ENCODE peak calls at places on chromosomes 5 and 9, in four cellular contexts. A is tibial artery, I is fibroblast of lung, C is IMR-90. J is an unnamed sample.

GRCh38 chr5:132277971-132278964 is 15.9 kb upstream of the SLC22A4 start:
- DNase-seq in A (no peak), C (no peak), I (no peak), J (no peak)

GRCh38 chr5:141032626-141033025 is 18.5 kb upstream of the PCDHB1 start:
- DNase-seq in I (no peak), C (no peak), A (no peak), J (no peak)

GRCh38 chr9:74804018-74804385 is 83.7 kb downstream of the TRPM6 start:
- DNase-seq in A (no peak), I (no peak), C (no peak), J (no peak)

GRCh38 chr5:28012538-28012937 is 974.2 kb upstream of the CDH9 start:
- DNase-seq in A (no peak), I (no peak), C (no peak), J (peak)

GRCh38 chr9:129220771-129221170 is 42.7 kb upstream of the IER5L start:
- DNase-seq in C (no peak), A (no peak), I (no peak), J (no peak)

GRCh38 chr9:138075961-138076649 is 198.5 kb downstream of the CACNA1B start:
- DNase-seq in A (peak), I (no peak), C (no peak), J (no peak)

GRCh38 chr5:154202379-154203260 is 12.1 kb downstream of the GALNT10 start:
- DNase-seq in I (no peak), A (no peak), C (no peak), J (no peak)

GRCh38 chr9:136537896-136538598 is 7.8 kb downstream of the NOTCH1 start:
- DNase-seq in A (no peak), I (peak), C (peak), J (no peak)

GRCh38 chr5:59209758-59210359 is 627.0 kb downstream of the RAB3C start:
- DNase-seq in C (peak), I (peak), A (no peak), J (no peak)

GRCh38 chr9:6024035-6024554 is 8.7 kb upstream of the RANBP6 start:
- DNase-seq in I (peak), A (no peak), C (no peak), J (peak)

GRCh38 chr5:154214236-154215106 is 23.9 kb downstream of the GALNT10 start:
- DNase-seq in A (no peak), I (peak), C (peak), J (no peak)

GRCh38 chr5:9932770-9933169 is 302.6 kb upstream of the TAS2R1 start:
- DNase-seq in I (peak), A (no peak), C (peak), J (no peak)

GRCh38 chr5:149674686-149675085 is 55.4 kb upstream of the PPARGC1B start:
- DNase-seq in C (no peak), I (no peak), A (no peak), J (no peak)

GRCh38 chr5:15252331-15252730 is 247.6 kb upstream of the FBXL7 start:
- DNase-seq in A (no peak), C (peak), I (no peak), J (no peak)

GRCh38 chr5:34412769-34413168 is 243.4 kb upstream of the RAI14 start:
- DNase-seq in C (peak), I (peak), A (no peak), J (peak)

GRCh38 chr9:18359335-18359734 is 114.6 kb upstream of the ADAMTSL1 start:
- DNase-seq in A (no peak), C (peak), I (peak), J (no peak)

GRCh38 chr5:16970826-16971225 is 34.7 kb upstream of the MYO10 start:
- DNase-seq in C (peak), A (no peak), I (no peak), J (no peak)

GRCh38 chr5:132089363-132089762 is 15.8 kb downstream of the CSF2 start:
- DNase-seq in C (no peak), I (no peak), A (peak), J (no peak)

GRCh38 chr9:36315283-36315682 is 57.0 kb upstream of the GNE start:
- DNase-seq in C (no peak), I (no peak), A (no peak), J (no peak)

GRCh38 chr5:131976414-131977211 is 31.1 kb upstream of the MEIKIN start:
- DNase-seq in A (no peak), C (no peak), I (no peak), J (no peak)

GRCh38 chr5:89069591-89069990 is 186.6 kb upstream of the MEF2C start:
- DNase-seq in C (no peak), I (no peak), A (no peak), J (no peak)

GRCh38 chr9:135947582-135947981 is 13.6 kb downstream of the UBAC1 start:
- DNase-seq in A (no peak), I (no peak), C (no peak), J (no peak)

GRCh38 chr5:5419291-5420210 is 2.9 kb upstream of the ICE1 start:
- DNase-seq in C (peak), A (no peak), I (peak), J (no peak)

GRCh38 chr9:136863623-136864273 is 2.4 kb downstream of the EDF1 start:
- DNase-seq in A (no peak), I (no peak), C (no peak), J (no peak)

GRCh38 chr5:175387144-175387543 is 56.8 kb downstream of the DRD1 start:
- DNase-seq in C (no peak), I (no peak), A (no peak), J (no peak)

GRCh38 chr5:60487885-60488425 is 212.0 kb downstream of the DEPDC1B start:
- DNase-seq in I (peak), A (no peak), C (no peak), J (no peak)

GRCh38 chr5:140175367-140176027 is 509 bp downstream of the CYSTM1 start:
- DNase-seq in A (peak), I (peak), C (peak), J (peak)

GRCh38 chr5:62256161-62257017 is 49.6 kb upstream of the KIF2A start:
- DNase-seq in I (no peak), C (no peak), A (no peak), J (peak)

GRCh38 chr5:133552925-133553525 is 59.3 kb downstream of the FSTL4 start:
- DNase-seq in C (peak), A (no peak), I (peak), J (peak)

GRCh38 chr9:100472725-100473261 is at the start of gene TMEFF1:
- DNase-seq in A (no peak), C (peak), I (no peak), J (peak)

DNA sequence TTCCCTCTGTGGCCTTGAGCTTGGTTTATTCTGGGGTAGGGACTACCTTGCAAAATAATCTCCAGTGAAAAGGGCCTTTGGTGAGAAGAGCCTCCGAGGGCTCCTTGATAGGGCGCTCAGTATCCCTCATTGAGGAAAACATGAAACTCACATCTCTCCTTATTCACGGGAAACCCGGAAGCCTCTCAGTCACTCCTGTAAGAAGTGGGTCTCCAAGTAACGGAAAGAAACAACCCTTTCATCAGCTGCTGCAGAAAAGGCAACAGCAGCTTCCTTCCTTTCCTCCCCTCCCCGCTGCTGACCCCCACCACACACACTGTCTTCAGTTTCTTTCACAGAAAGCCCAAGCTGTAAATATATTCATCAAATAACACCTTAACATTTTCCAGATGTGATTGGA is 81.5 kb downstream of the C9orf152 start:
- DNase-seq in A (no peak), C (no peak), I (no peak), J (peak)
- H3K4me3 ChIP-seq in A (peak), C (peak), I (peak), J (peak)

GRCh38 chr5:146945722-146946121 is 67.2 kb upstream of the PPP2R2B start:
- DNase-seq in C (no peak), I (no peak), A (no peak), J (no peak)
- H3K4me3 ChIP-seq in C (no peak), I (no peak), A (no peak), J (no peak)

GRCh38 chr5:1535646-1536045 is 11.9 kb upstream of the LPCAT1 start:
- DNase-seq in A (no peak), I (no peak), C (no peak), J (peak)

GRCh38 chr5:1538276-1538675 is 14.5 kb upstream of the LPCAT1 start:
- DNase-seq in I (no peak), C (no peak), A (peak), J (no peak)

GRCh38 chr5:1537166-1538154 is 13.7 kb upstream of the LPCAT1 start:
- DNase-seq in I (no peak), C (no peak), A (no peak), J (no peak)

GRCh38 chr5:1538741-1539392 is 15.1 kb upstream of the LPCAT1 start:
- DNase-seq in I (no peak), C (no peak), A (peak), J (no peak)

DNA sequence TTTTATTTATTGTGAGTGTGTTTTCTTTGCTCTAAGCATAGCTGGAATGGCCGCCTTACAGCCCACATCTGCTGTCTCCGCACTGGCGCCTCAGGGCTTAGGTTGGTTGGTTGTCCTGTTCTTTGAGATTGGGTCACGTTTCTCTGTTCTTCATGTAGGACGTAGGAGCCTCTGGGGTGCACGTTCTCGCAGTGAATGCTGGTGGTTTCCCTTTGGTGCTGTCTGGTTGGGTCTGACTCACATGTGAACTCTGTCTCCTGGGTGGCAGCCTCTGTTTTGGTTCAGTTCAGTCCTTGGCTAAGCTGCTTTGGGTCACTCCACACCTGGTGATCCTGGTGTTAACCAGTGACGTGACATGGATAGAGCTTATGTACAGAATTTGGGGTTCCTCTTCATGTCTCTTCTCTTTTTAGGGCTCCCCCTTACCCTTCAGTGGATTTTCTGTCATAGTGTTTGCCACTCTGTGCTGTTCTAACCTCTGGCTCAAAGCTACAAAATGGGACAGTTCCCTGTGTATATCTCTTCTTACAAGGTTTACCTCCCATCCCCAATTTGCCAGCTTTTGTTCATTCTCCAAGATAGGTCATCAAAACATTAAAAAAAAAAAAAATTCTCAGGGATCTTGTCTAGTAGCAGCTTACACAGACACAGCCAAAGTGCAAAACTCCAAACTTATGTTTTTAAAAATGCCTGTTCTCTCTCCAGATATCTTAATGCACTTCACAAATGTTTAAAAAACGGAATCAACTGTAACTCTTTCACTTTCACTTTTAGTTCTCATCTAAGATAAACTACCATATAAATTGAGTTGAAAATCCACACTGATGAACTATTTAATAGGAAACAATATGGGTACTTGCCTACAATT is 12.8 kb upstream of the LPCAT1 start:
- DNase-seq in A (peak), C (peak), I (no peak), J (peak)
- H3K4me3 ChIP-seq in A (peak), C (no peak), I (peak), J (peak)

GRCh38 chr9:96022445-96023031 is 147.0 kb downstream of the ERCC6L2 start:
- DNase-seq in C (no peak), A (no peak), I (no peak), J (no peak)
- H3K4me3 ChIP-seq in C (no peak), A (peak), I (no peak), J (no peak)

DNA sequence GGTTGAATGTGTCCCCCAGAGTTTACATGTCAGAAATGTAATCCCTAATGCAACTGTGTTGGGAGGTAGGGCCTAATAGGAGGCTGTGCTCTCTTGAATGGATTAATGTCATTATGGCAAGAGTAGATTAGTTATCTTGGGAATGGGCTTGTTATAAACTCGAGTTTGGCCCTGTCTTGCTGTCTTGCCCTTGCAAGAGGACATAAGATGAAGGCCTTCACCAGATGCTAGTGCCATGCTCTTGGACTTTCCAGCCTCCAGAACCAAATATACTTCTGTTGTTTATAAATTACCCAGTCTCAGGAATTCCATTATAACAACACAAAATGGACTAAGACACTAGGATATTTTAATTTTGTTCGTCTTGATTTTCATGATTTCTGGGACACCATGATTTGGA is 5.4 kb downstream of the PIK3R1 start:
- DNase-seq in I (no peak), A (no peak), C (no peak), J (no peak)
- H3K4me3 ChIP-seq in I (no peak), A (no peak), C (no peak), J (no peak)

J was measured in Jurkat, Clone E6-1.